ENCODE peak calls at places on chromosomes 13 and 19, in six cellular contexts. F is pancreas, T is psoas muscle, I is transverse colon, X is stomach, W is iPS DF 6.9. Z is an unnamed sample.

GRCh38 chr19:8461891-8462290 is 17.1 kb downstream of the HNRNPM start:
- DNase-seq in X (no peak), I (no peak), W (no peak), T (no peak), F (no peak), Z (no peak)

GRCh38 chr13:100721885-100722512 is 47.4 kb upstream of the TMTC4 start:
- DNase-seq in F (peak; percentile 59), I (peak; percentile 50), W (peak; percentile 39), X (peak; percentile 77), T (no peak), Z (peak; percentile 47)

GRCh38 chr13:76389321-76389720 is 496.9 kb downstream of the KCTD12 start:
- DNase-seq in F (no peak), T (no peak), W (no peak), I (no peak), X (no peak), Z (no peak)

GRCh38 chr13:33891196-33891742 is 73.3 kb downstream of the RFC3 start:
- DNase-seq in I (no peak), T (no peak), X (no peak), W (no peak), F (no peak), Z (no peak)

GRCh38 chr19:14089662-14090508 is 666 bp downstream of the SAMD1 start:
- DNase-seq in F (peak; percentile 59), T (peak; percentile 74), X (peak; percentile 62), I (peak; percentile 63), W (no peak), Z (peak; percentile 44)

GRCh38 chr13:77729502-77730221 is 32.2 kb downstream of the SLAIN1 start:
- DNase-seq in F (no peak), T (no peak), I (no peak), X (no peak), W (no peak), Z (no peak)

GRCh38 chr19:40322951-40323615 is 25.1 kb downstream of the C19orf47 start:
- DNase-seq in F (no peak), T (no peak), I (no peak), W (no peak), X (no peak), Z (no peak)

GRCh38 chr19:50383307-50383851 is 768 bp upstream of the POLD1 start:
- DNase-seq in T (no peak), F (no peak), W (no peak), I (no peak), X (no peak), Z (no peak)

GRCh38 chr13:40591091-40591490 is 75.3 kb downstream of the FOXO1 start:
- DNase-seq in X (no peak), W (no peak), I (no peak), T (no peak), F (no peak), Z (no peak)

GRCh38 chr19:38869160-38869835 is 8.8 kb downstream of the RINL start:
- DNase-seq in T (no peak), F (peak; percentile 41), I (peak; percentile 57), X (no peak), W (no peak), Z (no peak)

GRCh38 chr19:39379865-39380399 is 11.0 kb downstream of the PAF1 start:
- DNase-seq in T (no peak), F (no peak), I (no peak), X (no peak), W (no peak), Z (no peak)

GRCh38 chr13:92768592-92768991 is 458.0 kb upstream of the GPC6 start:
- DNase-seq in X (no peak), I (no peak), W (no peak), T (no peak), F (no peak), Z (no peak)

GRCh38 chr19:18733196-18733647 is 49.7 kb downstream of the CRTC1 start:
- DNase-seq in F (no peak), T (peak; percentile 79), X (peak; percentile 57), I (peak; percentile 19), W (no peak), Z (no peak)

GRCh38 chr13:40958655-40959054 is 60.5 kb downstream of the ELF1 start:
- DNase-seq in I (no peak), W (no peak), F (no peak), X (no peak), T (no peak), Z (no peak)

GRCh38 chr13:73497430-73497829 is 438.6 kb downstream of the KLF5 start:
- DNase-seq in X (no peak), W (no peak), I (no peak), F (no peak), T (no peak), Z (no peak)

GRCh38 chr13:103157034-103157433 is 90.8 kb upstream of the SLC10A2 start:
- DNase-seq in I (no peak), W (no peak), F (no peak), X (no peak), T (no peak), Z (no peak)

GRCh38 chr19:34408421-34408820 is 4.2 kb downstream of the PDCD2L start:
- DNase-seq in T (no peak), X (no peak), F (no peak), W (no peak), I (no peak), Z (no peak)

GRCh38 chr19:996051-996838 is 4.0 kb upstream of the GRIN3B start:
- DNase-seq in W (no peak), I (peak; percentile 75), T (peak; percentile 59), X (peak; percentile 55), F (no peak), Z (no peak)

GRCh38 chr13:108375034-108375433 is 105.5 kb downstream of the TNFSF13B start:
- DNase-seq in X (no peak), W (no peak), I (no peak), F (no peak), T (no peak), Z (no peak)

GRCh38 chr19:53254451-53255341 is at the start of gene ZNF677:
- DNase-seq in I (peak; percentile 72), W (peak; percentile 47), X (peak; percentile 74), T (peak; percentile 96), F (peak; percentile 83), Z (peak; percentile 77)

GRCh38 chr19:29537601-29538000 is 11.8 kb downstream of the VSTM2B start:
- DNase-seq in W (no peak), X (peak; percentile 4), F (no peak), T (no peak), I (no peak), Z (no peak)

GRCh38 chr19:5621945-5622464 is 571 bp downstream of the SAFB2 start:
- DNase-seq in T (peak; percentile 62), F (peak; percentile 50), I (peak; percentile 32), W (no peak), X (no peak), Z (peak; percentile 44)

GRCh38 chr19:11377237-11377636 is 2.8 kb downstream of the SWSAP1 start:
- DNase-seq in W (no peak), X (no peak), F (no peak), I (peak; percentile 48), T (no peak), Z (peak; percentile 3)

GRCh38 chr13:63455938-63456337 is 2040.3 kb upstream of the PCDH20 start:
- DNase-seq in X (no peak), T (no peak), I (no peak), W (peak; percentile 1), F (no peak), Z (no peak)

GRCh38 chr13:114124486-114124885 is 7.9 kb downstream of the RASA3 start:
- DNase-seq in I (no peak), X (no peak), T (peak; percentile 19), F (no peak), W (no peak), Z (no peak)
- H3K27ac ChIP-seq in I (no peak overlapping the region), X (no peak overlapping the region), T (peak overlapping the region; percentile 56), F (no peak overlapping the region), W (no peak overlapping the region), Z (no peak overlapping the region)

DNA sequence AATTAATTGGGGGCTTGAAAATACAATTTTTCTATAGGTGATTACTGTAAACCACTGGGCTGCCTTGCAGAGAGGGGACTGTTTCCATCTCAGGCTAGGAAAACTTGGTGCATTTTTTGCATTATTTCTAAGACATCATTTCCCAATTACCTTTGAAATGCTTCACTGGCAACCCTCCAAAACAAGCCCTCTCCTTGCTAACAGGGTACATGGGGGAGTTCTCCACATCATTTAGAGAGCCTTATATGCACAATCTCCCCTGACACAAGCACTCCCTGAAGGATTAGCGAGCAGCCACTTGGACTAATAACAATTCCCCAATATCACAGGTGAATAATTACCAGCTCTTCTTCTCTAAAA is 806.7 kb downstream of the UQCRFS1 start:
- DNase-seq in X (no peak), I (no peak), T (no peak), F (no peak), W (no peak), Z (no peak)
- H3K27ac ChIP-seq in X (no peak overlapping the region), I (no peak overlapping the region), T (no peak overlapping the region), F (no peak overlapping the region), W (no peak overlapping the region), Z (no peak overlapping the region)

GRCh38 chr19:17526922-17527321 is 15.5 kb downstream of the PGLS start:
- DNase-seq in F (no peak), I (peak; percentile 24), T (no peak), X (no peak), W (no peak), Z (no peak)

GRCh38 chr19:17522988-17523872 is 11.8 kb downstream of the PGLS start:
- DNase-seq in W (no peak), T (peak; percentile 69), F (no peak), X (peak; percentile 49), I (peak; percentile 73), Z (peak; percentile 22)

GRCh38 chr19:17527326-17527725 is 15.9 kb downstream of the PGLS start:
- DNase-seq in F (no peak), X (no peak), W (no peak), I (no peak), T (no peak), Z (no peak)

GRCh38 chr19:17524651-17525050 is 13.2 kb downstream of the PGLS start:
- DNase-seq in W (no peak), I (no peak), X (no peak), T (no peak), F (no peak), Z (no peak)

DNA sequence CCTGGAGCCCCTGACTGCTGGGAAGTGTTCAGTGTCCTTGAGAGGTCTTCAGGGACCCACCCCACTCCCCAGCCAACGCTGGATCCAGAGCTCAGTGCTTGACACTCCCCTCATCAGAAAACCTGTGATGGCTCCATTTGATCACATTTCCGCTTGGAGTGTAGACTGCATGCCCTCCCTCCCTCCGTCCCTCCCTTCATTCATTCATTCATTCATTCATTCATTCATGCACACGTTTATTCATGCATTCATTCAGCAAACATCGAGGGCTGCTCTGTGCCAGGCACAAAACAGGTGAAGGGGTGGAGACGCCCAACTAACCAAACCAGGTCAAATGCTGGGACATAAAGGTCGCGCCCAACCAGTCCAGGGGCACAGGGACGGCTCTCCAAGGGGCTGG is 13.7 kb downstream of the PGLS start:
- DNase-seq in T (no peak), W (no peak), I (no peak), F (no peak), X (no peak), Z (no peak)
- H3K27ac ChIP-seq in T (no peak overlapping the region), W (no peak overlapping the region), I (no peak overlapping the region), F (no peak overlapping the region), X (no peak overlapping the region), Z (no peak overlapping the region)

DNA sequence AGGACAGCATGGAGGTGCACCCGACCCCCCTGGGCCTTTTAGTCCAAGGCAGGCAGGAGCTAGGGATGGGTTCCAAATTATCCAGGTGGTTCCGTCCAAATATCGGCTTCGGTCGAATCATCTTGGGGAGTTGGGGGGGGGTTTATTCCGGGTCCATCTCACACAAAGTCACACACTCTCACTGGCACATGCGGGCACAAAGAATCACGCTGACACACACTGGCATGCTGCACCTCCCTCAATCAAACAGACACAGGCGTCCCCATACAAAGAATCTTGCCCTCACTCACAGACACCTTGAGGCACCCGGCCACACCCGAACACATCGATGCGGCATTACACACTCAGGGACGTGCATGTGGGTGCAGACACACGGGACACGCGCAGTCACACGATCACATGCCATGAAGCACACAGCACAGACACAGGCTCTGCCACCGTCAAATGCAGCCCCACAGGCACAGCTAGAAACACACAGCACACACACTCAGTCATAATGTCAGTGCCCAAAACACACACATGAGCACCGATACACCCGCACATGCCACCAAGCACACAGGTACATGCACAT is 7.8 kb downstream of the NFIX start:
- DNase-seq in I (no peak), W (no peak), F (no peak), X (no peak), T (no peak), Z (peak; percentile 48)
- H3K27ac ChIP-seq in I (peak overlapping the region; percentile 90), W (no peak overlapping the region), F (no peak overlapping the region), X (peak overlapping the region; percentile 94), T (peak overlapping the region; percentile 99), Z (peak overlapping the region; percentile 99)